ENCODE peak calls at places on chromosomes 1 and 21, in eight cellular contexts. H is heart right ventricle; E is stimulated activated CD4-positive, alpha-beta T cell treated with anti-CD3 and anti-CD28 coated beads, Interleukin-2, amount 100 ng/mL, for 24 hours; N is IMR-90; W is NCI-H1417 treated with DMSO at 0.1 percent for 48 hours; V is occipital lobe; T is T follicular helper cell; J is stimulated activated CD8-positive, alpha-beta memory T cell treated with anti-CD3 and anti-CD28 coated beads, Interleukin-7, amount 100 ng/mL, for 1 hour. Q is an unnamed sample.

GRCh38 chr1:59481915-59482505 is 185.1 kb downstream of the FGGY start:
- DNase-seq in W (no peak), N (peak), J (no peak), H (no peak), E (no peak), V (no peak), T (no peak), Q (no peak)

GRCh38 chr1:20496241-20496661 is 10.2 kb upstream of the CAMK2N1 start:
- DNase-seq in J (no peak), T (no peak), W (no peak), E (peak), N (peak), H (no peak), V (no peak), Q (no peak)

GRCh38 chr1:10179408-10179685 is 31.0 kb upstream of the KIF1B start:
- DNase-seq in H (no peak), V (no peak), J (no peak), N (no peak), W (no peak), T (no peak), E (no peak), Q (no peak)

GRCh38 chr1:191002768-191003167 is 525.1 kb upstream of the BRINP3 start:
- DNase-seq in V (no peak), H (no peak), J (no peak), E (no peak), T (no peak), N (no peak), W (no peak), Q (no peak)

GRCh38 chr1:178412400-178412770 is 84.4 kb downstream of the CLEC20A start:
- DNase-seq in E (no peak), N (peak), V (no peak), J (no peak), W (no peak), T (no peak), H (no peak), Q (no peak)

GRCh38 chr1:25700124-25700523 is 83.5 kb downstream of the MAN1C1 start:
- DNase-seq in H (peak), V (no peak), E (no peak), J (no peak), T (no peak), N (peak), W (no peak), Q (no peak)

GRCh38 chr1:229037806-229038405 is 233.0 kb upstream of the RAB4A start:
- DNase-seq in V (no peak), J (no peak), E (no peak), N (peak), T (no peak), W (no peak), H (no peak), Q (no peak)

GRCh38 chr1:158803681-158804080 is 22.7 kb upstream of the OR6N2 start:
- DNase-seq in J (no peak), W (no peak), T (no peak), V (no peak), E (no peak), N (no peak), H (no peak), Q (no peak)

GRCh38 chr1:33272930-33273329 is 16.6 kb downstream of the ZNF362 start:
- DNase-seq in H (no peak), T (no peak), W (no peak), V (no peak), E (no peak), N (no peak), J (no peak), Q (no peak)

GRCh38 chr21:16851054-16851453 is 661.8 kb upstream of the CXADR start:
- DNase-seq in J (no peak), N (no peak), W (no peak), T (no peak), E (no peak), H (no peak), V (no peak), Q (no peak)

GRCh38 chr1:157137051-157137772 is 983 bp downstream of the ETV3 start:
- DNase-seq in J (no peak), H (no peak), N (peak), T (no peak), W (no peak), E (no peak), V (no peak), Q (no peak)

GRCh38 chr1:69045572-69045971 is 522.1 kb upstream of the LRRC7 start:
- DNase-seq in N (no peak), J (no peak), V (no peak), E (no peak), W (no peak), T (no peak), H (no peak), Q (no peak)

GRCh38 chr1:43255438-43256210 is 14.2 kb upstream of the TMEM125 start:
- DNase-seq in E (no peak), T (no peak), H (peak), J (no peak), N (no peak), W (no peak), V (no peak), Q (no peak)

GRCh38 chr1:41846595-41846994 is 72.1 kb downstream of the HIVEP3 start:
- DNase-seq in W (no peak), E (no peak), J (no peak), N (peak), H (no peak), T (no peak), V (no peak), Q (no peak)

GRCh38 chr1:203104096-203104495 is 18.3 kb upstream of the MYOG start:
- DNase-seq in N (no peak), H (no peak), W (no peak), V (no peak), E (no peak), J (no peak), T (no peak), Q (no peak)

Q was measured in head of caudate nucleus.